ENCODE peak calls at places on chromosome 7, in four cellular contexts. One of them, this sample, is unnamed.

GRCh38 chr7:3520206-3520605 is 219.2 kb downstream of the SDK1 start:
- DNase-seq in IMR-90: no peak
- DNase-seq in H1: no peak
- DNase-seq in H9: no peak
- DNase-seq in this sample: no peak

GRCh38 chr7:43148161-43148731 is 35.8 kb downstream of the HECW1 start:
- DNase-seq in H1: no peak
- DNase-seq in IMR-90: peak; percentile 23
- DNase-seq in H9: no peak
- DNase-seq in this sample: no peak

GRCh38 chr7:141477866-141478265 is 73.3 kb upstream of the AGK start:
- DNase-seq in IMR-90: no peak
- DNase-seq in H1: no peak
- DNase-seq in H9: no peak
- DNase-seq in this sample: no peak

GRCh38 chr7:120993575-120994191 is 5.2 kb downstream of the CPED1 start:
- DNase-seq in H9: no peak
- DNase-seq in IMR-90: peak; percentile 56
- DNase-seq in H1: no peak
- DNase-seq in this sample: no peak

GRCh38 chr7:71776726-71777125 is 635.4 kb downstream of the CALN1 start:
- DNase-seq in IMR-90: no peak
- DNase-seq in H1: no peak
- DNase-seq in H9: no peak
- DNase-seq in this sample: no peak

GRCh38 chr7:131518626-131519025 is 37.8 kb downstream of the PODXL start:
- DNase-seq in H9: no peak
- DNase-seq in IMR-90: no peak
- DNase-seq in H1: no peak
- DNase-seq in this sample: no peak

GRCh38 chr7:14340415-14341079 is 351.1 kb upstream of the ETV1 start:
- DNase-seq in IMR-90: no peak
- DNase-seq in H1: no peak
- DNase-seq in H9: no peak
- DNase-seq in this sample: peak; percentile 28

GRCh38 chr7:103445228-103446020 is 583 bp downstream of the SLC26A5 start:
- DNase-seq in H9: peak; percentile 62
- DNase-seq in H1: no peak
- DNase-seq in IMR-90: no peak
- DNase-seq in this sample: peak; percentile 60

GRCh38 chr7:121954803-121955202 is 81.8 kb downstream of the PTPRZ1 start:
- DNase-seq in H1: no peak
- DNase-seq in IMR-90: peak; percentile 85
- DNase-seq in H9: no peak
- DNase-seq in this sample: no peak

GRCh38 chr7:155916926-155917655 is 104.8 kb upstream of the SHH start:
- DNase-seq in IMR-90: peak; percentile 81
- DNase-seq in H9: no peak
- DNase-seq in H1: no peak
- DNase-seq in this sample: no peak

GRCh38 chr7:105937411-105937810 is 25.7 kb upstream of the CDHR3 start:
- DNase-seq in H1: no peak
- DNase-seq in H9: no peak
- DNase-seq in IMR-90: no peak
- DNase-seq in this sample: peak; percentile 64

GRCh38 chr7:148356303-148356702 is 234.3 kb upstream of the C7orf33 start:
- DNase-seq in IMR-90: no peak
- DNase-seq in H1: no peak
- DNase-seq in H9: no peak
- DNase-seq in this sample: no peak

GRCh38 chr7:44754802-44755697 is 6.4 kb downstream of the ZMIZ2 start:
- DNase-seq in H1: no peak
- DNase-seq in H9: no peak
- DNase-seq in IMR-90: no peak
- DNase-seq in this sample: no peak

GRCh38 chr7:52959336-52959735 is 76.1 kb upstream of the POM121L12 start:
- DNase-seq in H1: no peak
- DNase-seq in H9: no peak
- DNase-seq in IMR-90: no peak
- DNase-seq in this sample: peak; percentile 70

GRCh38 chr7:45080958-45081669 is 7.7 kb downstream of the NACAD start:
- DNase-seq in H1: no peak
- DNase-seq in IMR-90: no peak
- DNase-seq in H9: peak; percentile 10
- DNase-seq in this sample: no peak

GRCh38 chr7:66642186-66642585 is 13.5 kb downstream of the KCTD7 start:
- DNase-seq in H9: no peak
- DNase-seq in H1: no peak
- DNase-seq in IMR-90: no peak
- DNase-seq in this sample: no peak

GRCh38 chr7:16446508-16446907 is 19.0 kb downstream of the SOSTDC1 start:
- DNase-seq in H9: no peak
- DNase-seq in IMR-90: no peak
- DNase-seq in H1: no peak
- DNase-seq in this sample: no peak

GRCh38 chr7:74023037-74023436 is 4.9 kb upstream of the ELN start:
- DNase-seq in IMR-90: peak; percentile 63
- DNase-seq in H1: no peak
- DNase-seq in H9: peak; percentile 50
- DNase-seq in this sample: peak; percentile 79

GRCh38 chr7:44824894-44825526 is 22.9 kb downstream of the H2AZ2 start:
- DNase-seq in H1: no peak
- DNase-seq in IMR-90: peak; percentile 16
- DNase-seq in H9: no peak
- DNase-seq in this sample: no peak

GRCh38 chr7:80902716-80903308 is 16.0 kb downstream of the SEMA3C start:
- DNase-seq in H1: no peak
- DNase-seq in H9: no peak
- DNase-seq in IMR-90: no peak
- DNase-seq in this sample: no peak

GRCh38 chr7:150313870-150314269 is 9.3 kb upstream of the LRRC61 start:
- DNase-seq in H9: peak; percentile 21
- DNase-seq in IMR-90: no peak
- DNase-seq in H1: no peak
- DNase-seq in this sample: no peak

GRCh38 chr7:1844336-1844955 is 174.4 kb downstream of the ELFN1 start:
- DNase-seq in H1: no peak
- DNase-seq in IMR-90: no peak
- DNase-seq in H9: no peak
- DNase-seq in this sample: no peak

GRCh38 chr7:70040971-70041766 is 442.9 kb downstream of the AUTS2 start:
- DNase-seq in IMR-90: no peak
- DNase-seq in H9: no peak
- DNase-seq in H1: no peak
- DNase-seq in this sample: peak; percentile 30

GRCh38 chr7:155848691-155849690 is 36.7 kb upstream of the SHH start:
- DNase-seq in IMR-90: no peak
- DNase-seq in H1: no peak
- DNase-seq in H9: no peak
- DNase-seq in this sample: no peak

GRCh38 chr7:120733143-120733542 is 124.8 kb downstream of the TSPAN12 start:
- DNase-seq in H1: no peak
- DNase-seq in IMR-90: peak; percentile 96
- DNase-seq in H9: no peak
- DNase-seq in this sample: peak; percentile 17

GRCh38 chr7:102318482-102318971 is 31.9 kb downstream of the SH2B2 start:
- DNase-seq in H1: no peak
- DNase-seq in IMR-90: peak; percentile 46
- DNase-seq in H9: no peak
- DNase-seq in this sample: peak; percentile 43

GRCh38 chr7:2148189-2148588 is 84.6 kb downstream of the MAD1L1 start:
- DNase-seq in IMR-90: no peak
- DNase-seq in H9: no peak
- DNase-seq in H1: no peak
- DNase-seq in this sample: no peak

GRCh38 chr7:14892961-14893360 is 9.6 kb downstream of the DGKB start:
- DNase-seq in H1: no peak
- DNase-seq in H9: no peak
- DNase-seq in IMR-90: no peak
- DNase-seq in this sample: no peak

GRCh38 chr7:121262221-121262620 is 66.6 kb upstream of the WNT16 start:
- DNase-seq in IMR-90: peak; percentile 64
- DNase-seq in H1: no peak
- DNase-seq in H9: no peak
- DNase-seq in this sample: no peak

GRCh38 chr7:45699726-45700390 is 125.7 kb downstream of the ADCY1 start:
- DNase-seq in H9: no peak
- DNase-seq in H1: no peak
- DNase-seq in IMR-90: no peak
- DNase-seq in this sample: no peak

GRCh38 chr7:91326516-91327209 is 62.4 kb downstream of the FZD1 start:
- DNase-seq in IMR-90: no peak
- DNase-seq in H1: no peak
- DNase-seq in H9: no peak
- DNase-seq in this sample: no peak

GRCh38 chr7:35968140-35968940 is 167.5 kb downstream of the SEPTIN7 start:
- DNase-seq in H9: no peak
- DNase-seq in H1: no peak
- DNase-seq in IMR-90: no peak
- DNase-seq in this sample: no peak

GRCh38 chr7:154503962-154504550 is 451.9 kb downstream of the DPP6 start:
- DNase-seq in H9: no peak
- DNase-seq in IMR-90: peak; percentile 21
- DNase-seq in H1: no peak
- DNase-seq in this sample: peak; percentile 38

GRCh38 chr7:44194562-44195145 is 5.4 kb upstream of the GCK start:
- DNase-seq in H9: no peak
- DNase-seq in IMR-90: no peak
- DNase-seq in H1: no peak
- DNase-seq in this sample: no peak

GRCh38 chr7:44308741-44309270 is 16.6 kb downstream of the CAMK2B start:
- DNase-seq in H9: no peak
- DNase-seq in H1: no peak
- DNase-seq in IMR-90: no peak
- DNase-seq in this sample: no peak

GRCh38 chr7:92645531-92646061 is 55.4 kb upstream of the FAM133B start:
- DNase-seq in H1: no peak
- DNase-seq in IMR-90: peak; percentile 15
- DNase-seq in H9: no peak
- DNase-seq in this sample: no peak

GRCh38 chr7:29878081-29878688 is 71.9 kb downstream of the WIPF3 start:
- DNase-seq in H9: no peak
- DNase-seq in IMR-90: peak; percentile 46
- DNase-seq in H1: no peak
- DNase-seq in this sample: no peak

GRCh38 chr7:22425361-22425760 is 68.4 kb upstream of the RAPGEF5 start:
- DNase-seq in IMR-90: no peak
- DNase-seq in H1: no peak
- DNase-seq in H9: no peak
- DNase-seq in this sample: no peak
- H3K56ac ChIP-seq in IMR-90: no peak overlapping the region
- H3K56ac ChIP-seq in H1: no peak overlapping the region
- H3K56ac ChIP-seq in H9: no peak overlapping the region
- H3K56ac ChIP-seq in this sample: no peak overlapping the region

GRCh38 chr7:18890885-18891621 is 226.4 kb downstream of the TWIST1 start:
- DNase-seq in IMR-90: peak; percentile 39
- DNase-seq in H1: no peak
- DNase-seq in H9: no peak
- DNase-seq in this sample: peak; percentile 40
- H3K56ac ChIP-seq in IMR-90: no peak overlapping the region
- H3K56ac ChIP-seq in H1: no peak overlapping the region
- H3K56ac ChIP-seq in H9: no peak overlapping the region
- H3K56ac ChIP-seq in this sample: no peak overlapping the region

GRCh38 chr7:100107890-100108289 is 6.4 kb downstream of the AP4M1 start:
- DNase-seq in H9: no peak
- DNase-seq in H1: no peak
- DNase-seq in IMR-90: no peak
- DNase-seq in this sample: no peak
- H3K56ac ChIP-seq in H9: no peak overlapping the region
- H3K56ac ChIP-seq in H1: no peak overlapping the region
- H3K56ac ChIP-seq in IMR-90: no peak overlapping the region
- H3K56ac ChIP-seq in this sample: no peak overlapping the region

GRCh38 chr7:137962875-137963507 is 38.9 kb downstream of the CREB3L2 start:
- DNase-seq in H9: no peak
- DNase-seq in H1: no peak
- DNase-seq in IMR-90: no peak
- DNase-seq in this sample: no peak
- H3K56ac ChIP-seq in H9: no peak overlapping the region
- H3K56ac ChIP-seq in H1: no peak overlapping the region
- H3K56ac ChIP-seq in IMR-90: no peak overlapping the region
- H3K56ac ChIP-seq in this sample: no peak overlapping the region

GRCh38 chr7:41842956-41843355 is 140.1 kb upstream of the INHBA start:
- DNase-seq in H1: no peak
- DNase-seq in H9: no peak
- DNase-seq in IMR-90: no peak
- DNase-seq in this sample: no peak

GRCh38 chr7:41847641-41848040 is 144.8 kb upstream of the INHBA start:
- DNase-seq in H9: no peak
- DNase-seq in IMR-90: no peak
- DNase-seq in H1: no peak
- DNase-seq in this sample: no peak

DNA sequence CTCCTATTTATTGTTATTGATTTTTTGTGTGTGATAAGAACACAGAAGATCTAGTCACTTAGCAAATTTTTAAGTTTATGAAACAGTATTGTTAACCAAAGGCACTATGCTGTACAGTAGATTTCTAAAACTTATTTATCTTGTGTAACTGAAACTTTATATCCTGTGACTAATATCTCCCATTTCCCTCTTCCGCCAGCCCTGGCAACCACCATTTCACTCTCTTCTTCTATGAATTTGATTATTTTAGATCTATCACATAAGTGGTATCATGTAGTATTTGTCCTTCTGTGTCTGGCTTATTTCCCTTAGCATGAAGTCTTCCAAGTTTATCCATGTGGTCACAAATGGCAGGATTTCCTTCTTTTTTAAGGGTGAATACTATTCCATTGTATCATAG is 144.3 kb upstream of the INHBA start:
- DNase-seq in IMR-90: peak; percentile 16
- DNase-seq in H1: no peak
- DNase-seq in H9: no peak
- DNase-seq in this sample: no peak
- H3K56ac ChIP-seq in IMR-90: no peak overlapping the region
- H3K56ac ChIP-seq in H1: no peak overlapping the region
- H3K56ac ChIP-seq in H9: no peak overlapping the region
- H3K56ac ChIP-seq in this sample: no peak overlapping the region

This sample was measured in mesendoderm.